ENCODE peak calls at places on chromosomes 7 and 10, in six cellular contexts. F is tibial artery, Z is lung, J is SK-N-SH, W is AG04450, D is IMR-90. B is an unnamed sample.

GRCh38 chr7:96949766-96950165 is 55.6 kb upstream of the DLX6 start:
- DNase-seq in F (no peak), Z (no peak), D (no peak), J (no peak), W (no peak), B (no peak)

GRCh38 chr10:16436367-16436757 is 448 bp upstream of the PTER start:
- DNase-seq in Z (peak), W (no peak), F (no peak), D (no peak), J (no peak), B (no peak)

GRCh38 chr7:36300696-36301350 is 88.8 kb upstream of the ANLN start:
- DNase-seq in D (no peak), W (no peak), Z (no peak), F (no peak), J (no peak), B (peak)

GRCh38 chr7:142636751-142637150 is 112.5 kb upstream of the PRSS1 start:
- DNase-seq in D (no peak), F (no peak), W (no peak), Z (no peak), J (no peak), B (no peak)

GRCh38 chr7:133535308-133535707 is 282.4 kb downstream of the EXOC4 start:
- DNase-seq in W (no peak), F (no peak), Z (no peak), D (no peak), J (no peak), B (no peak)

GRCh38 chr10:77082601-77083252 is 554.9 kb downstream of the KCNMA1 start:
- DNase-seq in Z (no peak), J (no peak), W (no peak), D (peak), F (no peak), B (no peak)

GRCh38 chr10:110356628-110357245 is 52.0 kb upstream of the SMNDC1 start:
- DNase-seq in F (no peak), J (no peak), W (peak), Z (no peak), D (peak), B (no peak)

GRCh38 chr7:36784991-36785940 is 61.0 kb upstream of the AOAH start:
- DNase-seq in F (peak), W (no peak), J (no peak), D (no peak), Z (peak), B (peak)

GRCh38 chr10:3047622-3047995 is 19.7 kb upstream of the PFKP start:
- DNase-seq in F (no peak), J (no peak), W (no peak), Z (no peak), D (no peak), B (no peak)

GRCh38 chr7:151757274-151757673 is 119.6 kb downstream of the PRKAG2 start:
- DNase-seq in Z (no peak), J (no peak), W (no peak), D (peak), F (no peak), B (no peak)

GRCh38 chr7:123655614-123656013 is at the start of gene LMOD2:
- DNase-seq in W (no peak), F (no peak), D (no peak), Z (no peak), J (no peak), B (peak)

GRCh38 chr7:90320801-90321494 is at the start of gene FAM237B:
- DNase-seq in Z (no peak), J (peak), D (no peak), W (no peak), F (no peak), B (no peak)

GRCh38 chr7:149414745-149415390 is 46.0 kb downstream of the ZNF777 start:
- DNase-seq in D (peak), F (peak), J (no peak), Z (no peak), W (peak), B (peak)

GRCh38 chr7:106610996-106611886 is 49.7 kb downstream of the CCDC71L start:
- DNase-seq in D (peak), F (no peak), W (no peak), Z (no peak), J (no peak), B (no peak)

GRCh38 chr10:50511512-50512213 is 112.1 kb downstream of the SGMS1 start:
- DNase-seq in Z (no peak), D (peak), F (no peak), J (no peak), W (no peak), B (no peak)

GRCh38 chr7:33841658-33842057 is 63.7 kb upstream of the BMPER start:
- DNase-seq in J (no peak), F (peak), W (no peak), Z (no peak), D (peak), B (no peak)

GRCh38 chr10:75226055-75226454 is 9.7 kb downstream of the COMTD1 start:
- DNase-seq in F (no peak), D (no peak), Z (no peak), J (no peak), W (no peak), B (no peak)

GRCh38 chr7:105691692-105692564 is 110.6 kb upstream of the EFCAB10 start:
- DNase-seq in D (peak), Z (peak), F (peak), J (no peak), W (peak), B (peak)

GRCh38 chr7:79361214-79361613 is 92.3 kb downstream of the MAGI2 start:
- DNase-seq in F (no peak), J (no peak), Z (no peak), D (no peak), W (no peak), B (no peak)

GRCh38 chr7:129958643-129959479 is 6.1 kb upstream of the UBE2H start:
- DNase-seq in J (peak), F (no peak), W (peak), Z (peak), D (peak), B (peak)

GRCh38 chr7:39971924-39972323 is 21.9 kb downstream of the CDK13 start:
- DNase-seq in D (no peak), F (no peak), J (no peak), W (no peak), Z (no peak), B (no peak)

GRCh38 chr7:36188266-36188665 is 35.2 kb downstream of the EEPD1 start:
- DNase-seq in Z (no peak), W (no peak), J (no peak), F (no peak), D (no peak), B (no peak)

GRCh38 chr10:71840936-71841335 is 10.1 kb downstream of the PSAP start:
- DNase-seq in J (no peak), D (no peak), F (no peak), W (no peak), Z (no peak), B (no peak)

GRCh38 chr7:84669177-84669732 is 474.7 kb upstream of the SEMA3A start:
- DNase-seq in F (no peak), Z (no peak), D (no peak), W (no peak), J (no peak), B (no peak)

GRCh38 chr10:44176311-44176710 is 208.6 kb downstream of the CXCL12 start:
- DNase-seq in J (no peak), W (no peak), D (no peak), Z (no peak), F (no peak), B (no peak)

GRCh38 chr10:109838592-109839244 is 84.6 kb downstream of the XPNPEP1 start:
- DNase-seq in W (no peak), D (no peak), J (no peak), Z (no peak), F (no peak), B (no peak)

GRCh38 chr7:30770936-30771858 is at the start of gene MINDY4:
- DNase-seq in D (peak), Z (peak), J (peak), F (peak), W (peak), B (peak)

DNA sequence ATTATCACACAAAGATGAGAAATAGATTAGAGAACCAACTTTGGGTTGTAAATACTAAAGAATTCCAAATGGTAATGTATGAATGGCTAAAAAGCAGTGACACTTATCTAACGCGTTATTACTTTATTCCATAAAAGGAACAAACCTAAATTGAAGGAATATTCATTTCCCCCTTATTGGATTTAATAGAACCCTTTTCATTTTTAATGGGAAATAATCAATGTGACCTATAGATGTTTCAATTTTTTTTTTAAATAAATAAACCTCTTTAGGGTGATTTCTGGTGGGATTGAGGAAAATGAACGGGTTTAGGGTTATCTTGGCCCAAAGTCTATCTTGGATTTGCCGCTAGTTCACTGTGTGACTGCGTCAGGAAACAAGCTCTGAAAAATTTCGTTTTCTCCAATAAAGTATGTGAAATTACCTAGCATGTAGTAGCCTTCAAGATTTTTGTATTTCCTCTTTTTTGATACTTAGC is 1.9 kb upstream of the ACBD5 start:
- DNase-seq in F (no peak), Z (no peak), W (no peak), D (no peak), J (no peak), B (no peak)
- H3K27ac ChIP-seq in F (peak), Z (peak), W (peak), D (peak), J (peak), B (peak)

GRCh38 chr10:87961314-87961713 is 97.9 kb downstream of the PTEN start:
- DNase-seq in W (no peak), Z (no peak), F (no peak), J (no peak), D (peak), B (no peak)
- H3K4me3 ChIP-seq in W (no peak), Z (no peak), F (no peak), J (no peak), D (no peak), B (no peak)

GRCh38 chr10:122363722-122364463 is 10.6 kb upstream of the PLEKHA1 start:
- DNase-seq in J (no peak), F (no peak), Z (peak), D (no peak), W (no peak), B (peak)

GRCh38 chr10:122357685-122358084 is 16.8 kb upstream of the PLEKHA1 start:
- DNase-seq in W (no peak), Z (no peak), F (no peak), D (no peak), J (no peak), B (no peak)

GRCh38 chr10:122362031-122362592 is 12.4 kb upstream of the PLEKHA1 start:
- DNase-seq in D (no peak), W (no peak), J (no peak), Z (no peak), F (no peak), B (peak)

GRCh38 chr10:122363311-122363710 is 11.2 kb upstream of the PLEKHA1 start:
- DNase-seq in W (no peak), Z (no peak), F (no peak), J (no peak), D (no peak), B (no peak)

GRCh38 chr10:122362621-122363020 is 11.9 kb upstream of the PLEKHA1 start:
- DNase-seq in D (no peak), W (no peak), J (no peak), Z (no peak), F (no peak), B (no peak)
- TF ChIP-seq CTCF in D (no peak), W (no peak), J (no peak), Z (no peak), F (no peak), B (no peak)

DNA sequence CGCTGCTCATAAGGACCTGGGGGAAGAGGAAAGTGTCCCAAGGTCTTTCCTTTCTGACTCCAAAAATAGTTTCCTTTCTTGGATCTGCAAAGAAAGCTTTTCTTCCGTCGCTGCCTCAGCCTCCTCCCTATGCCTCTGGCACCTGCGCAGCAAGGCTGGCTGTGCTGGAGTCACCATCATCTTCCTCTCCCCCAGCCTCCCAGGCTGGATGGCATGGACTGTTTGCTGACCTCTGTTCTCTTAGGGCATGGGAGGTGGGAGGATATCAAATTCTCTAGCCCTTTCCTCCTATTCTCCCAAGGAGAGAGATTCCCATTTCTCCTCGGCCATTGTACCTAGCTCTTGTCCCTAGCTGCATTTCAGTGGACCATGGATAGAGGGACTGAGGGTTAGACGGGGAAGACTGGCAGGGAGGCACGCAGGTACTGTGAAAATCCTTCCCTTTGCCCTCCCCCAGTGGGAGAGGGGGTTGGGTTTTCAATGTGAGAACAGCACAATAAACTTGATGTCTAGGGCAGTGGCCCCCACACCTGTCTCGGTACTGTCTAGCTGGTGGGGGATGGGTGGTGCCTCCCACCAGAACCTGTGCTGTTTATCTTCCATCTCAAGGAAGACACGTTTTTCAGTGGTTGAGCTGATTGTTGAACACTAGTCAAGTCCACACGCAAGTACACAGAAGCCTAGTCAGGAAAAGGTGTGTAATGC is 2.6 kb downstream of the PPP1R35 start:
- DNase-seq in Z (no peak), D (no peak), W (no peak), J (no peak), F (no peak), B (no peak)
- H3K27ac ChIP-seq in Z (no peak), D (no peak), W (no peak), J (peak), F (no peak), B (no peak)